ENCODE peak calls at places on chromosome 15, in ten cellular contexts. One of them, this sample, is unnamed.

GRCh38 chr15:80494311-80494710 is 90.1 kb downstream of the ARNT2 start:
- DNase-seq in stomach: no peak
- DNase-seq in lower lobe of right lung: no peak
- DNase-seq in astrocyte: peak; percentile 75
- DNase-seq in adrenal gland: no peak
- DNase-seq in heart left ventricle: no peak
- DNase-seq in ovary: no peak
- DNase-seq in body of pancreas: no peak
- DNase-seq in tibial artery: no peak
- DNase-seq in psoas muscle: no peak
- DNase-seq in this sample: no peak

GRCh38 chr15:42679285-42680141 is 57.4 kb downstream of the CDAN1 start:
- DNase-seq in ovary: no peak
- DNase-seq in body of pancreas: no peak
- DNase-seq in stomach: no peak
- DNase-seq in lower lobe of right lung: no peak
- DNase-seq in tibial artery: no peak
- DNase-seq in astrocyte: no peak
- DNase-seq in adrenal gland: no peak
- DNase-seq in psoas muscle: no peak
- DNase-seq in heart left ventricle: no peak
- DNase-seq in this sample: peak; percentile 68

GRCh38 chr15:85649372-85649771 is 145.4 kb downstream of the KLHL25 start:
- DNase-seq in adrenal gland: peak; percentile 57
- DNase-seq in psoas muscle: no peak
- DNase-seq in stomach: no peak
- DNase-seq in astrocyte: peak; percentile 74
- DNase-seq in heart left ventricle: no peak
- DNase-seq in tibial artery: no peak
- DNase-seq in body of pancreas: peak; percentile 55
- DNase-seq in lower lobe of right lung: no peak
- DNase-seq in ovary: no peak
- DNase-seq in this sample: no peak

GRCh38 chr15:83446904-83447708 is at the start of gene SH3GL3:
- DNase-seq in astrocyte: peak; percentile 79
- DNase-seq in psoas muscle: peak; percentile 79
- DNase-seq in lower lobe of right lung: peak; percentile 90
- DNase-seq in heart left ventricle: peak; percentile 78
- DNase-seq in tibial artery: peak; percentile 83
- DNase-seq in ovary: peak; percentile 76
- DNase-seq in adrenal gland: peak; percentile 76
- DNase-seq in stomach: peak; percentile 75
- DNase-seq in body of pancreas: peak; percentile 81
- DNase-seq in this sample: peak; percentile 92

GRCh38 chr15:98904466-98905048 is 103.0 kb downstream of the PGPEP1L start:
- DNase-seq in ovary: no peak
- DNase-seq in stomach: no peak
- DNase-seq in lower lobe of right lung: no peak
- DNase-seq in adrenal gland: peak; percentile 55
- DNase-seq in body of pancreas: no peak
- DNase-seq in heart left ventricle: no peak
- DNase-seq in tibial artery: no peak
- DNase-seq in astrocyte: peak; percentile 51
- DNase-seq in psoas muscle: no peak
- DNase-seq in this sample: peak; percentile 41

GRCh38 chr15:81888748-81889479 is 156.9 kb downstream of the MEX3B start:
- DNase-seq in psoas muscle: no peak
- DNase-seq in tibial artery: no peak
- DNase-seq in ovary: no peak
- DNase-seq in heart left ventricle: no peak
- DNase-seq in adrenal gland: no peak
- DNase-seq in lower lobe of right lung: no peak
- DNase-seq in astrocyte: peak; percentile 77
- DNase-seq in stomach: no peak
- DNase-seq in body of pancreas: no peak
- DNase-seq in this sample: no peak

GRCh38 chr15:75167588-75168076 is 34.0 kb upstream of the C15orf39 start:
- DNase-seq in heart left ventricle: no peak
- DNase-seq in astrocyte: peak; percentile 73
- DNase-seq in ovary: peak; percentile 34
- DNase-seq in lower lobe of right lung: no peak
- DNase-seq in stomach: no peak
- DNase-seq in body of pancreas: no peak
- DNase-seq in psoas muscle: no peak
- DNase-seq in tibial artery: no peak
- DNase-seq in adrenal gland: peak; percentile 38
- DNase-seq in this sample: no peak

GRCh38 chr15:51104512-51104911 is 9.8 kb upstream of the TNFAIP8L3 start:
- DNase-seq in tibial artery: peak; percentile 84
- DNase-seq in heart left ventricle: no peak
- DNase-seq in stomach: peak; percentile 39
- DNase-seq in psoas muscle: peak; percentile 63
- DNase-seq in astrocyte: peak; percentile 55
- DNase-seq in body of pancreas: peak; percentile 50
- DNase-seq in lower lobe of right lung: no peak
- DNase-seq in ovary: peak; percentile 86
- DNase-seq in adrenal gland: peak; percentile 65
- DNase-seq in this sample: peak; percentile 78

GRCh38 chr15:85541744-85542143 is 161.3 kb downstream of the AKAP13 start:
- DNase-seq in astrocyte: no peak
- DNase-seq in heart left ventricle: no peak
- DNase-seq in body of pancreas: no peak
- DNase-seq in tibial artery: no peak
- DNase-seq in lower lobe of right lung: no peak
- DNase-seq in stomach: no peak
- DNase-seq in ovary: no peak
- DNase-seq in adrenal gland: no peak
- DNase-seq in psoas muscle: no peak
- DNase-seq in this sample: no peak

GRCh38 chr15:67219288-67219687 is 35.2 kb downstream of the AAGAB start:
- DNase-seq in lower lobe of right lung: no peak
- DNase-seq in psoas muscle: no peak
- DNase-seq in adrenal gland: no peak
- DNase-seq in astrocyte: no peak
- DNase-seq in ovary: no peak
- DNase-seq in body of pancreas: no peak
- DNase-seq in stomach: no peak
- DNase-seq in heart left ventricle: no peak
- DNase-seq in tibial artery: no peak
- DNase-seq in this sample: no peak

GRCh38 chr15:84953726-84954125 is 27.9 kb upstream of the PDE8A start:
- DNase-seq in ovary: no peak
- DNase-seq in body of pancreas: no peak
- DNase-seq in adrenal gland: no peak
- DNase-seq in heart left ventricle: no peak
- DNase-seq in lower lobe of right lung: no peak
- DNase-seq in astrocyte: no peak
- DNase-seq in psoas muscle: no peak
- DNase-seq in tibial artery: no peak
- DNase-seq in stomach: no peak
- DNase-seq in this sample: no peak

GRCh38 chr15:92611995-92612745 is 43.4 kb downstream of the FAM174B start:
- DNase-seq in adrenal gland: no peak
- DNase-seq in psoas muscle: no peak
- DNase-seq in heart left ventricle: no peak
- DNase-seq in stomach: no peak
- DNase-seq in astrocyte: no peak
- DNase-seq in lower lobe of right lung: no peak
- DNase-seq in ovary: no peak
- DNase-seq in body of pancreas: no peak
- DNase-seq in tibial artery: no peak
- DNase-seq in this sample: no peak

GRCh38 chr15:31082771-31083393 is 18.6 kb downstream of the TRPM1 start:
- DNase-seq in body of pancreas: no peak
- DNase-seq in ovary: no peak
- DNase-seq in stomach: peak; percentile 57
- DNase-seq in psoas muscle: no peak
- DNase-seq in astrocyte: no peak
- DNase-seq in heart left ventricle: no peak
- DNase-seq in lower lobe of right lung: no peak
- DNase-seq in tibial artery: no peak
- DNase-seq in adrenal gland: no peak
- DNase-seq in this sample: no peak

GRCh38 chr15:84955089-84955848 is 26.4 kb upstream of the PDE8A start:
- DNase-seq in psoas muscle: peak; percentile 70
- DNase-seq in adrenal gland: peak; percentile 88
- DNase-seq in stomach: peak; percentile 77
- DNase-seq in heart left ventricle: peak; percentile 76
- DNase-seq in tibial artery: peak; percentile 77
- DNase-seq in astrocyte: peak; percentile 51
- DNase-seq in ovary: peak; percentile 83
- DNase-seq in body of pancreas: peak; percentile 82
- DNase-seq in lower lobe of right lung: peak; percentile 78
- DNase-seq in this sample: peak; percentile 82

GRCh38 chr15:83194527-83194926 is 13.1 kb downstream of the HDGFL3 start:
- DNase-seq in body of pancreas: no peak
- DNase-seq in adrenal gland: no peak
- DNase-seq in psoas muscle: no peak
- DNase-seq in tibial artery: no peak
- DNase-seq in astrocyte: no peak
- DNase-seq in heart left ventricle: no peak
- DNase-seq in lower lobe of right lung: no peak
- DNase-seq in stomach: no peak
- DNase-seq in ovary: no peak
- DNase-seq in this sample: no peak

GRCh38 chr15:42048080-42048820 is 27.4 kb upstream of the PLA2G4E start:
- DNase-seq in lower lobe of right lung: no peak
- DNase-seq in psoas muscle: no peak
- DNase-seq in adrenal gland: no peak
- DNase-seq in heart left ventricle: no peak
- DNase-seq in ovary: no peak
- DNase-seq in astrocyte: no peak
- DNase-seq in tibial artery: no peak
- DNase-seq in body of pancreas: no peak
- DNase-seq in stomach: no peak
- DNase-seq in this sample: no peak

GRCh38 chr15:38461089-38461833 is 7.3 kb downstream of the FAM98B start:
- DNase-seq in lower lobe of right lung: no peak
- DNase-seq in psoas muscle: no peak
- DNase-seq in ovary: no peak
- DNase-seq in tibial artery: no peak
- DNase-seq in stomach: no peak
- DNase-seq in heart left ventricle: no peak
- DNase-seq in astrocyte: peak; percentile 6
- DNase-seq in body of pancreas: no peak
- DNase-seq in adrenal gland: no peak
- DNase-seq in this sample: no peak

GRCh38 chr15:65877752-65878151 is 8.5 kb downstream of the RAB11A start:
- DNase-seq in adrenal gland: no peak
- DNase-seq in tibial artery: no peak
- DNase-seq in ovary: no peak
- DNase-seq in lower lobe of right lung: no peak
- DNase-seq in stomach: no peak
- DNase-seq in psoas muscle: no peak
- DNase-seq in heart left ventricle: no peak
- DNase-seq in astrocyte: no peak
- DNase-seq in body of pancreas: no peak
- DNase-seq in this sample: no peak

GRCh38 chr15:73991260-73991659 is 835 bp downstream of the STOML1 start:
- DNase-seq in body of pancreas: peak; percentile 62
- DNase-seq in lower lobe of right lung: peak; percentile 80
- DNase-seq in ovary: peak; percentile 80
- DNase-seq in heart left ventricle: peak; percentile 91
- DNase-seq in adrenal gland: peak; percentile 76
- DNase-seq in stomach: no peak
- DNase-seq in astrocyte: no peak
- DNase-seq in tibial artery: peak; percentile 66
- DNase-seq in psoas muscle: peak; percentile 86
- DNase-seq in this sample: peak; percentile 79
- H3K4me1 ChIP-seq in body of pancreas: peaks cover 77% of the 10 kb centered on the region
- H3K4me1 ChIP-seq in lower lobe of right lung: peaks cover 81% of the 10 kb centered on the region
- H3K4me1 ChIP-seq in ovary: peaks cover 11% of the 10 kb centered on the region
- H3K4me1 ChIP-seq in heart left ventricle: peaks cover 86% of the 10 kb centered on the region
- H3K4me1 ChIP-seq in adrenal gland: peaks cover 40% of the 10 kb centered on the region
- H3K4me1 ChIP-seq in stomach: peaks cover 88% of the 10 kb centered on the region
- H3K4me1 ChIP-seq in astrocyte: peaks cover 50% of the 10 kb centered on the region
- H3K4me1 ChIP-seq in tibial artery: peaks cover 81% of the 10 kb centered on the region
- H3K4me1 ChIP-seq in psoas muscle: peaks cover 47% of the 10 kb centered on the region
- H3K4me1 ChIP-seq in this sample: peaks cover 48% of the 10 kb centered on the region

DNA sequence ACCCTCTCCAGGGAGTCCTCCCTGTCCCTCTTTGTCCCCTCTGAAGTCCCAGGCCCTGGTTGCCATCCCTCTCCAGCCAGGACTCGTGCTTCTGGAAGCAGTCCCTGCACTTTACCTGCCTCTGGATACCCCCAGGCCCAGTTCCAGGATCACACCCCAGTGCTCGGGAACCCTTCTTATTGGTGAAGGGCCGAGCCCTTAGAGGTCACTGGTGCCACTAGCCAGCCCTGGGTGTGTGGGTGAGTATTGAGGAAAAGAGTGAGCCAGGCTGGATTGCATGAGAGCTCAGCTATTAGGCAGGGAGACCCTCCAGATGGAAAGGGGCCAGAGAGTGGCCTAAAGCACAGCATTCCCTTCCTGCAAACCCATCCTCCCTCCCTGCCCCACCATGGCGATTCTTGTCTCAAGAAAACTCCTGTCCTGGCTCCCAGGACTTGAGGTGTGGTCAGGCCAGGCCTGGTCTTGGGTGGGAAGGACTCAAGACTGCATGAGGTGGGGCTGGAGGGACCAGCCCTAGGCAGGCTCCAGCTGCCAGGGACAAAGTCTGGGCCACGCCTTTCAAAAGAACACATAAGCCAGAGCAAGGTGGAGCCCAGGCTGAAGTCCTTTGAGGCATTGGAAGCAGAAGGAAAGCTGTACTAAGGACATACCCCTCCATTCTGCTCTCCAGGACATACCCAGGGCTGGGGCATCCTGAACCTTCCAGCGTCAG is 4.8 kb upstream of the PHGR1 start:
- DNase-seq in psoas muscle: no peak
- DNase-seq in lower lobe of right lung: peak; percentile 29
- DNase-seq in astrocyte: no peak
- DNase-seq in stomach: peak; percentile 72
- DNase-seq in ovary: no peak
- DNase-seq in tibial artery: no peak
- DNase-seq in adrenal gland: no peak
- DNase-seq in body of pancreas: no peak
- DNase-seq in heart left ventricle: no peak
- DNase-seq in this sample: no peak
- H3K27ac ChIP-seq in psoas muscle: no peak overlapping the region
- H3K27ac ChIP-seq in lower lobe of right lung: no peak overlapping the region
- H3K27ac ChIP-seq in astrocyte: no peak overlapping the region
- H3K27ac ChIP-seq in stomach: peak overlapping the region; percentile 74
- H3K27ac ChIP-seq in ovary: no peak overlapping the region
- H3K27ac ChIP-seq in tibial artery: no peak overlapping the region
- H3K27ac ChIP-seq in adrenal gland: no peak overlapping the region
- H3K27ac ChIP-seq in body of pancreas: no peak overlapping the region
- H3K27ac ChIP-seq in heart left ventricle: no peak overlapping the region
- H3K27ac ChIP-seq in this sample: no peak overlapping the region

GRCh38 chr15:59540654-59541053 is 70.9 kb upstream of the GCNT3 start:
- DNase-seq in ovary: no peak
- DNase-seq in heart left ventricle: no peak
- DNase-seq in astrocyte: no peak
- DNase-seq in lower lobe of right lung: no peak
- DNase-seq in body of pancreas: no peak
- DNase-seq in psoas muscle: no peak
- DNase-seq in tibial artery: no peak
- DNase-seq in adrenal gland: no peak
- DNase-seq in stomach: no peak
- DNase-seq in this sample: no peak
- H3K4me1 ChIP-seq in ovary: no peaks in the 10 kb centered on the region
- H3K4me1 ChIP-seq in heart left ventricle: no peaks in the 10 kb centered on the region
- H3K4me1 ChIP-seq in astrocyte: no peaks in the 10 kb centered on the region
- H3K4me1 ChIP-seq in lower lobe of right lung: peaks cover 7% of the 10 kb centered on the region
- H3K4me1 ChIP-seq in body of pancreas: no peaks in the 10 kb centered on the region
- H3K4me1 ChIP-seq in psoas muscle: no peaks in the 10 kb centered on the region
- H3K4me1 ChIP-seq in tibial artery: no peaks in the 10 kb centered on the region
- H3K4me1 ChIP-seq in adrenal gland: no peaks in the 10 kb centered on the region
- H3K4me1 ChIP-seq in stomach: peaks cover 4% of the 10 kb centered on the region
- H3K4me1 ChIP-seq in this sample: no peaks in the 10 kb centered on the region

GRCh38 chr15:58505581-58505980 is 73.8 kb downstream of the LIPC start:
- DNase-seq in body of pancreas: no peak
- DNase-seq in tibial artery: no peak
- DNase-seq in adrenal gland: no peak
- DNase-seq in lower lobe of right lung: no peak
- DNase-seq in stomach: no peak
- DNase-seq in ovary: no peak
- DNase-seq in psoas muscle: no peak
- DNase-seq in astrocyte: peak; percentile 32
- DNase-seq in heart left ventricle: no peak
- DNase-seq in this sample: no peak
- H3K27ac ChIP-seq in body of pancreas: no peak overlapping the region
- H3K27ac ChIP-seq in tibial artery: no peak overlapping the region
- H3K27ac ChIP-seq in adrenal gland: no peak overlapping the region
- H3K27ac ChIP-seq in lower lobe of right lung: no peak overlapping the region
- H3K27ac ChIP-seq in stomach: no peak overlapping the region
- H3K27ac ChIP-seq in ovary: no peak overlapping the region
- H3K27ac ChIP-seq in psoas muscle: peak overlapping the region; percentile 71
- H3K27ac ChIP-seq in astrocyte: no peak overlapping the region
- H3K27ac ChIP-seq in heart left ventricle: no peak overlapping the region
- H3K27ac ChIP-seq in this sample: no peak overlapping the region

This sample was measured in testis.